ENCODE peak calls at places on chromosome 6, in nine cellular contexts. G, K, P, V, N, O, Z, M and R are unnamed samples.

GRCh38 chr6:16576391-16577368 is 184.6 kb downstream of the ATXN1 start:
- DNase-seq in G (no peak), K (no peak), P (no peak), V (no peak), N (no peak), O (no peak), Z (no peak), M (no peak), R (no peak)

GRCh38 chr6:156775717-156776116 is 1.5 kb upstream of the ARID1B start:
- DNase-seq in G (no peak), K (no peak), P (peak; percentile 55), V (no peak), N (no peak), O (no peak), Z (no peak), M (no peak), R (no peak)

GRCh38 chr6:16630035-16630643 is 131.1 kb downstream of the ATXN1 start:
- DNase-seq in G (no peak), K (no peak), P (no peak), V (no peak), N (no peak), O (no peak), Z (no peak), M (peak; percentile 45), R (no peak)

GRCh38 chr6:56552212-56553130 is 90.2 kb downstream of the DST start:
- DNase-seq in G (no peak), K (no peak), P (no peak), V (no peak), N (no peak), O (no peak), Z (no peak), M (no peak), R (no peak)

GRCh38 chr6:5094327-5094726 is 9.2 kb downstream of the PPP1R3G start:
- DNase-seq in G (no peak), K (no peak), P (no peak), V (no peak), N (no peak), O (no peak), Z (no peak), M (no peak), R (no peak)

GRCh38 chr6:128822271-128822670 is 60.7 kb upstream of the LAMA2 start:
- DNase-seq in G (no peak), K (no peak), P (no peak), V (no peak), N (no peak), O (no peak), Z (no peak), M (no peak), R (no peak)

GRCh38 chr6:170290306-170291128 is at the start of gene DLL1:
- DNase-seq in G (peak; percentile 57), K (no peak), P (peak; percentile 52), V (no peak), N (no peak), O (peak; percentile 68), Z (no peak), M (no peak), R (peak; percentile 48)

GRCh38 chr6:168007592-168008338 is 10.3 kb downstream of the KIF25 start:
- DNase-seq in G (peak; percentile 59), K (no peak), P (peak; percentile 60), V (peak; percentile 79), N (no peak), O (no peak), Z (peak; percentile 83), M (peak; percentile 42), R (peak; percentile 51)

GRCh38 chr6:32177182-32177787 is 920 bp upstream of the RNF5 start:
- DNase-seq in G (no peak), K (no peak), P (no peak), V (no peak), N (no peak), O (peak; percentile 85), Z (no peak), M (no peak), R (no peak)

GRCh38 chr6:32176476-32177181 is 745 bp upstream of the AGPAT1 start:
- DNase-seq in G (no peak), K (no peak), P (no peak), V (no peak), N (no peak), O (no peak), Z (no peak), M (no peak), R (no peak)

GRCh38 chr6:32179746-32180405 is 1.7 kb downstream of the RNF5 start:
- DNase-seq in G (no peak), K (no peak), P (no peak), V (no peak), N (no peak), O (no peak), Z (no peak), M (no peak), R (no peak)

GRCh38 chr6:32178547-32179440 is 589 bp downstream of the RNF5 start:
- DNase-seq in G (no peak), K (no peak), P (peak; percentile 57), V (no peak), N (no peak), O (no peak), Z (no peak), M (no peak), R (no peak)

GRCh38 chr6:32177788-32178546 is at the start of gene RNF5:
- DNase-seq in G (peak; percentile 97), K (peak; percentile 91), P (peak; percentile 100), V (peak; percentile 99), N (peak; percentile 95), O (peak; percentile 99), Z (peak; percentile 100), M (peak; percentile 99), R (peak; percentile 99)
- H3K4me1 ChIP-seq in G (peaks cover 62% of the 10 kb centered on the region), K (peaks cover 20% of the 10 kb centered on the region), P (peaks cover 30% of the 10 kb centered on the region), V (peaks cover 35% of the 10 kb centered on the region), N (peaks cover 34% of the 10 kb centered on the region), O (peaks cover 47% of the 10 kb centered on the region), Z (peaks cover 46% of the 10 kb centered on the region), M (peaks cover 79% of the 10 kb centered on the region), R (no peaks in the 10 kb centered on the region)

DNA sequence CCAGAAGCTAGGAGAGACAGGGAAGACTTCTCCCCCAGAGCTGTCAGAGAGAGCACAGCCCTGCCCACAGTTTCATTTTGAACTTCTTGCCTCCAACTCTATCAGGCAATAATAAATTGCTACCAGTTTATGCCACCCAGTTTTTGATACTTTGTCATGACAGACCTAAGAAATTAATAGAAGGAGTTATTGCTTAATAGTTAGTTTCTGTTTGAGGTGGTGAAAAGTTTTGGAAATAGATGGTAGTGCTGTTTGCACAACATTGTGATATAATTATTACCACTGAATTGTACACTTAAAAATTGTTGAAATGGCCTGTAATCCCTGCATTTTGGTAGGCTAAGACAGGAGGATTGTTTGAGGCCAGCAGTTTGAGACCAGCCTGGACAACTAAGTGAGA is 5.0 kb upstream of the MDFI start:
- DNase-seq in G (no peak), K (no peak), P (no peak), V (no peak), N (no peak), O (no peak), Z (no peak), M (no peak), R (no peak)
- H3K27me3 ChIP-seq in G (peaks cover 16% of the 10 kb centered on the region), K (peaks cover 8% of the 10 kb centered on the region), P (peaks cover 2% of the 10 kb centered on the region), V (no peaks in the 10 kb centered on the region), N (peaks cover 4% of the 10 kb centered on the region), O (peaks cover 18% of the 10 kb centered on the region), Z (no peaks in the 10 kb centered on the region), M (peaks cover 15% of the 10 kb centered on the region), R (no peaks in the 10 kb centered on the region)

DNA sequence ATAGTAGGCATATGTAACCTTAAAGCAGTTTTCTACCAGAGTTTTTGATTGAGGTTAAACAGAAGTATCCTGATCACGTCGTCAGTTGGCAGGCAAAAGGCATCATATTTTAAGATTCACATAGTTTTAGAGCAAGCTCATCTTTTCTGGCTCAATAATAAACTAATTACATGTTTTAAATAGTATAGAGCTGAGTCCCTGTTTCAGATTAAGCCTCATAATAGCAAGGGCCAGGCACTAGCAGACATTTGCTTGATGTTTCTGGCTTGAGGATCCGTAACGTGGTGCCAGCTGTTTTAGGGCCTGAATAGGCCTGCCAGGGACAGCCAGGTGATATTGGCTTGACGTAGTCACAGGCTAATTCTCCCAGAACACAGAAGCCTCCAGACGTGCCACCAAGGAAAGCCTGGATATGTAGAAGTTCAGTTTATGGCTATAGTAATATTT is 91.1 kb downstream of the FOXO3 start:
- DNase-seq in G (no peak), K (no peak), P (no peak), V (no peak), N (no peak), O (peak; percentile 85), Z (no peak), M (no peak), R (peak; percentile 79)
- TF ChIP-seq POLR2AphosphoS5 in G (peak; percentile 35), K (no peak), P (no peak), V (no peak), N (no peak), O (peak; percentile 67), Z (no peak), M (peak; percentile 77), R (peak; percentile 85)

GRCh38 chr6:41040911-41041536 is 1.2 kb upstream of the TSPO2 start:
- DNase-seq in G (no peak), K (no peak), P (no peak), V (no peak), N (no peak), O (no peak), Z (no peak), M (no peak), R (no peak)
- H3K4me1 ChIP-seq in G (peaks cover 37% of the 10 kb centered on the region), K (peaks cover 3% of the 10 kb centered on the region), P (peaks cover 2% of the 10 kb centered on the region), V (peaks cover 7% of the 10 kb centered on the region), N (no peaks in the 10 kb centered on the region), O (no peaks in the 10 kb centered on the region), Z (peaks cover 39% of the 10 kb centered on the region), M (no peaks in the 10 kb centered on the region), R (no peaks in the 10 kb centered on the region)